ENCODE peak calls at places on chromosome 6, in five cellular contexts. Z is NCI-H226, Y is left ventricle myocardium superior, C is neural progenitor cell, B is thyroid gland. G is an unnamed sample.
A peak's percentile ranks its signal among the peaks of the same experiment; 100 is the strongest.

GRCh38 chr6:124149646-124150045 is 346.0 kb downstream of the NKAIN2 start:
- DNase-seq in Z (no peak), Y (no peak), C (no peak), B (no peak), G (no peak)

GRCh38 chr6:128696651-128697391 is 176.4 kb upstream of the PTPRK start:
- DNase-seq in Z (peak; percentile 72), Y (no peak), C (no peak), B (no peak), G (no peak)

GRCh38 chr6:24078200-24078599 is 47.8 kb upstream of the NRSN1 start:
- DNase-seq in Z (no peak), Y (no peak), C (no peak), B (no peak), G (no peak)

GRCh38 chr6:67244037-67244436 is 1391.0 kb upstream of the ADGRB3 start:
- DNase-seq in Z (no peak), Y (no peak), C (no peak), B (no peak), G (no peak)

GRCh38 chr6:6724319-6725119 is 136.0 kb downstream of the LY86 start:
- DNase-seq in Z (no peak), Y (peak; percentile 81), C (peak; percentile 86), B (peak; percentile 83), G (peak; percentile 75)

GRCh38 chr6:153960741-153961140 is 78.3 kb upstream of the OPRM1 start:
- DNase-seq in Z (no peak), Y (no peak), C (no peak), B (no peak), G (no peak)

GRCh38 chr6:100466410-100467143 is 1.9 kb upstream of the SIM1 start:
- DNase-seq in Z (no peak), Y (no peak), C (peak; percentile 56), B (no peak), G (no peak)

GRCh38 chr6:147205690-147206600 is 1.7 kb downstream of the STXBP5 start:
- DNase-seq in Z (peak; percentile 68), Y (no peak), C (peak; percentile 11), B (no peak), G (no peak)

GRCh38 chr6:144493035-144493910 is 208.1 kb downstream of the UTRN start:
- DNase-seq in Z (no peak), Y (no peak), C (no peak), B (no peak), G (no peak)

GRCh38 chr6:34055223-34055933 is 90.5 kb downstream of the GRM4 start:
- DNase-seq in Z (peak; percentile 43), Y (peak; percentile 77), C (peak; percentile 84), B (peak; percentile 77), G (peak; percentile 72)

GRCh38 chr6:42264852-42265390 is 47.3 kb upstream of the MRPS10 start:
- DNase-seq in Z (no peak), Y (no peak), C (no peak), B (no peak), G (no peak)

GRCh38 chr6:20746024-20746423 is 211.8 kb downstream of the CDKAL1 start:
- DNase-seq in Z (peak; percentile 68), Y (no peak), C (no peak), B (no peak), G (no peak)

GRCh38 chr6:139175389-139175788 is 40.5 kb downstream of the HECA start:
- DNase-seq in Z (no peak), Y (no peak), C (no peak), B (no peak), G (no peak)

GRCh38 chr6:157438611-157439109 is 57.7 kb downstream of the ZDHHC14 start:
- DNase-seq in Z (no peak), Y (no peak), C (no peak), B (no peak), G (no peak)

GRCh38 chr6:170512249-170512648 is 40.9 kb downstream of the PSMB1 start:
- DNase-seq in Z (no peak), Y (no peak), C (no peak), B (no peak), G (no peak)

GRCh38 chr6:127069659-127070279 is 48.7 kb upstream of the RSPO3 start:
- DNase-seq in Z (no peak), Y (no peak), C (peak; percentile 55), B (no peak), G (peak; percentile 47)

GRCh38 chr6:9405369-9405768 is 970.0 kb upstream of the SLC35B3 start:
- DNase-seq in Z (peak; percentile 73), Y (no peak), C (no peak), B (no peak), G (no peak)

GRCh38 chr6:52718535-52718934 is 44.7 kb downstream of the GSTA2 start:
- DNase-seq in Z (no peak), Y (no peak), C (no peak), B (no peak), G (no peak)

GRCh38 chr6:90124904-90125510 is 171.6 kb downstream of the BACH2 start:
- DNase-seq in Z (no peak), Y (no peak), C (no peak), B (no peak), G (no peak)

GRCh38 chr6:125100018-125100652 is 53.4 kb upstream of the TPD52L1 start:
- DNase-seq in Z (no peak), Y (no peak), C (no peak), B (no peak), G (no peak)

GRCh38 chr6:44268095-44268628 is 2.1 kb upstream of the TMEM151B start:
- DNase-seq in Z (no peak), Y (no peak), C (peak; percentile 87), B (peak; percentile 61), G (peak; percentile 81)

GRCh38 chr6:1498491-1499113 is 109.2 kb downstream of the FOXF2 start:
- DNase-seq in Z (no peak), Y (no peak), C (no peak), B (no peak), G (no peak)

GRCh38 chr6:136487746-136488145 is 62.5 kb downstream of the MAP7 start:
- DNase-seq in Z (no peak), Y (no peak), C (no peak), B (no peak), G (no peak)

GRCh38 chr6:18307006-18307405 is 42.7 kb upstream of the DEK start:
- DNase-seq in Z (peak; percentile 78), Y (no peak), C (no peak), B (no peak), G (no peak)

GRCh38 chr6:165484178-165484889 is 174.9 kb upstream of the C6orf118 start:
- DNase-seq in Z (no peak), Y (no peak), C (peak; percentile 68), B (no peak), G (no peak)

GRCh38 chr6:150528648-150529285 is 70.9 kb upstream of the PLEKHG1 start:
- DNase-seq in Z (peak; percentile 61), Y (peak; percentile 60), C (peak; percentile 77), B (peak; percentile 9), G (peak; percentile 42)

GRCh38 chr6:11279213-11279780 is 46.8 kb upstream of the NEDD9 start:
- DNase-seq in Z (no peak), Y (no peak), C (no peak), B (no peak), G (no peak)

GRCh38 chr6:35489995-35490791 is 6.7 kb downstream of the TEAD3 start:
- DNase-seq in Z (no peak), Y (peak; percentile 92), C (peak; percentile 91), B (peak; percentile 56), G (no peak)

GRCh38 chr6:28543671-28544131 is 18.0 kb downstream of the GPX5 start:
- DNase-seq in Z (no peak), Y (no peak), C (peak; percentile 64), B (peak; percentile 23), G (no peak)

GRCh38 chr6:15476631-15477380 is 186.0 kb downstream of the DTNBP1 start:
- DNase-seq in Z (no peak), Y (no peak), C (no peak), B (no peak), G (no peak)

GRCh38 chr6:20856681-20857288 is 322.5 kb downstream of the CDKAL1 start:
- DNase-seq in Z (no peak), Y (no peak), C (no peak), B (no peak), G (no peak)

GRCh38 chr6:1494671-1495070 is 105.3 kb downstream of the FOXF2 start:
- DNase-seq in Z (no peak), Y (no peak), C (no peak), B (no peak), G (no peak)